ENCODE peak calls at places on chromosomes 3 and 15, in six cellular contexts. One of them, this sample, is unnamed.

GRCh38 chr3:50552058-50552435 is 15.5 kb downstream of the C3orf18 start:
- DNase-seq in AG10803: no peak
- DNase-seq in foreskin fibroblast: no peak
- DNase-seq in left ventricle myocardium inferior: no peak
- DNase-seq in CD4-positive, alpha-beta T cell: no peak
- DNase-seq in stomach: no peak
- DNase-seq in this sample: no peak

GRCh38 chr3:119013951-119014350 is 20.7 kb downstream of the IGSF11 start:
- DNase-seq in AG10803: no peak
- DNase-seq in stomach: no peak
- DNase-seq in CD4-positive, alpha-beta T cell: no peak
- DNase-seq in foreskin fibroblast: no peak
- DNase-seq in left ventricle myocardium inferior: no peak
- DNase-seq in this sample: no peak

GRCh38 chr15:86336051-86336788 is 256.5 kb downstream of the AGBL1 start:
- DNase-seq in CD4-positive, alpha-beta T cell: no peak
- DNase-seq in stomach: no peak
- DNase-seq in left ventricle myocardium inferior: no peak
- DNase-seq in AG10803: peak
- DNase-seq in foreskin fibroblast: peak
- DNase-seq in this sample: no peak

GRCh38 chr15:45174577-45174976 is 13.2 kb downstream of the SHF start:
- DNase-seq in left ventricle myocardium inferior: no peak
- DNase-seq in stomach: no peak
- DNase-seq in CD4-positive, alpha-beta T cell: no peak
- DNase-seq in AG10803: no peak
- DNase-seq in foreskin fibroblast: no peak
- DNase-seq in this sample: no peak

GRCh38 chr3:79414821-79415220 is 353.0 kb downstream of the ROBO1 start:
- DNase-seq in CD4-positive, alpha-beta T cell: no peak
- DNase-seq in foreskin fibroblast: peak
- DNase-seq in AG10803: peak
- DNase-seq in stomach: no peak
- DNase-seq in left ventricle myocardium inferior: peak
- DNase-seq in this sample: no peak

GRCh38 chr3:197590313-197590962 is 34.7 kb upstream of the BDH1 start:
- DNase-seq in AG10803: no peak
- DNase-seq in left ventricle myocardium inferior: no peak
- DNase-seq in CD4-positive, alpha-beta T cell: no peak
- DNase-seq in stomach: peak
- DNase-seq in foreskin fibroblast: no peak
- DNase-seq in this sample: no peak

GRCh38 chr15:68311464-68311835 is 33.9 kb downstream of the FEM1B start:
- DNase-seq in stomach: no peak
- DNase-seq in CD4-positive, alpha-beta T cell: no peak
- DNase-seq in left ventricle myocardium inferior: no peak
- DNase-seq in foreskin fibroblast: no peak
- DNase-seq in AG10803: no peak
- DNase-seq in this sample: no peak

GRCh38 chr3:24986635-24987034 is 441.4 kb upstream of the RARB start:
- DNase-seq in foreskin fibroblast: no peak
- DNase-seq in AG10803: no peak
- DNase-seq in CD4-positive, alpha-beta T cell: no peak
- DNase-seq in left ventricle myocardium inferior: no peak
- DNase-seq in stomach: no peak
- DNase-seq in this sample: no peak

GRCh38 chr15:74291101-74292071 is 55.3 kb downstream of the CCDC33 start:
- DNase-seq in stomach: peak
- DNase-seq in left ventricle myocardium inferior: peak
- DNase-seq in foreskin fibroblast: peak
- DNase-seq in AG10803: peak
- DNase-seq in CD4-positive, alpha-beta T cell: peak
- DNase-seq in this sample: peak

GRCh38 chr3:38545396-38545949 is 49.3 kb downstream of the EXOG start:
- DNase-seq in left ventricle myocardium inferior: no peak
- DNase-seq in CD4-positive, alpha-beta T cell: no peak
- DNase-seq in stomach: no peak
- DNase-seq in foreskin fibroblast: no peak
- DNase-seq in AG10803: no peak
- DNase-seq in this sample: no peak

GRCh38 chr3:150230037-150230436 is 178.1 kb upstream of the TSC22D2 start:
- DNase-seq in CD4-positive, alpha-beta T cell: no peak
- DNase-seq in AG10803: no peak
- DNase-seq in foreskin fibroblast: no peak
- DNase-seq in stomach: no peak
- DNase-seq in left ventricle myocardium inferior: no peak
- DNase-seq in this sample: no peak

GRCh38 chr3:13594146-13594545 is 45.2 kb downstream of the FBLN2 start:
- DNase-seq in left ventricle myocardium inferior: no peak
- DNase-seq in AG10803: no peak
- DNase-seq in stomach: no peak
- DNase-seq in foreskin fibroblast: no peak
- DNase-seq in CD4-positive, alpha-beta T cell: no peak
- DNase-seq in this sample: no peak

GRCh38 chr3:35739181-35739809 is 100.0 kb downstream of the ARPP21 start:
- DNase-seq in AG10803: no peak
- DNase-seq in CD4-positive, alpha-beta T cell: no peak
- DNase-seq in foreskin fibroblast: no peak
- DNase-seq in left ventricle myocardium inferior: no peak
- DNase-seq in stomach: no peak
- DNase-seq in this sample: no peak

GRCh38 chr3:33132019-33132360 is 18.2 kb downstream of the CRTAP start:
- DNase-seq in stomach: no peak
- DNase-seq in left ventricle myocardium inferior: no peak
- DNase-seq in AG10803: no peak
- DNase-seq in CD4-positive, alpha-beta T cell: no peak
- DNase-seq in foreskin fibroblast: no peak
- DNase-seq in this sample: no peak

GRCh38 chr15:48494646-48495045 is 150.9 kb downstream of the FBN1 start:
- DNase-seq in AG10803: peak
- DNase-seq in left ventricle myocardium inferior: no peak
- DNase-seq in CD4-positive, alpha-beta T cell: no peak
- DNase-seq in stomach: no peak
- DNase-seq in foreskin fibroblast: peak
- DNase-seq in this sample: no peak

GRCh38 chr3:155946178-155946577 is 75.7 kb downstream of the GMPS start:
- DNase-seq in foreskin fibroblast: peak
- DNase-seq in left ventricle myocardium inferior: no peak
- DNase-seq in stomach: no peak
- DNase-seq in CD4-positive, alpha-beta T cell: no peak
- DNase-seq in AG10803: peak
- DNase-seq in this sample: no peak

GRCh38 chr3:82143661-82144405 is 382.4 kb upstream of the GBE1 start:
- DNase-seq in left ventricle myocardium inferior: no peak
- DNase-seq in CD4-positive, alpha-beta T cell: no peak
- DNase-seq in AG10803: no peak
- DNase-seq in foreskin fibroblast: no peak
- DNase-seq in stomach: no peak
- DNase-seq in this sample: no peak

GRCh38 chr15:73388256-73388781 is 19.6 kb upstream of the HCN4 start:
- DNase-seq in CD4-positive, alpha-beta T cell: no peak
- DNase-seq in AG10803: peak
- DNase-seq in foreskin fibroblast: peak
- DNase-seq in left ventricle myocardium inferior: no peak
- DNase-seq in stomach: no peak
- DNase-seq in this sample: no peak

GRCh38 chr15:60370804-60371700 is 26.7 kb downstream of the ANXA2 start:
- DNase-seq in CD4-positive, alpha-beta T cell: no peak
- DNase-seq in AG10803: peak
- DNase-seq in stomach: peak
- DNase-seq in left ventricle myocardium inferior: peak
- DNase-seq in foreskin fibroblast: peak
- DNase-seq in this sample: no peak

GRCh38 chr3:39110041-39110639 is 2.7 kb downstream of the TTC21A start:
- DNase-seq in AG10803: no peak
- DNase-seq in left ventricle myocardium inferior: no peak
- DNase-seq in stomach: no peak
- DNase-seq in foreskin fibroblast: no peak
- DNase-seq in CD4-positive, alpha-beta T cell: no peak
- DNase-seq in this sample: no peak

GRCh38 chr3:105866656-105867653 is 1.9 kb downstream of the CBLB start:
- DNase-seq in stomach: no peak
- DNase-seq in left ventricle myocardium inferior: no peak
- DNase-seq in CD4-positive, alpha-beta T cell: no peak
- DNase-seq in AG10803: peak
- DNase-seq in foreskin fibroblast: peak
- DNase-seq in this sample: no peak

GRCh38 chr15:55290361-55291057 is 896 bp upstream of the RAB27A start:
- DNase-seq in AG10803: peak
- DNase-seq in CD4-positive, alpha-beta T cell: peak
- DNase-seq in stomach: peak
- DNase-seq in foreskin fibroblast: peak
- DNase-seq in left ventricle myocardium inferior: peak
- DNase-seq in this sample: peak

GRCh38 chr3:175651716-175652115 is 792.6 kb downstream of the NAALADL2 start:
- DNase-seq in CD4-positive, alpha-beta T cell: no peak
- DNase-seq in AG10803: no peak
- DNase-seq in left ventricle myocardium inferior: no peak
- DNase-seq in foreskin fibroblast: peak
- DNase-seq in stomach: no peak
- DNase-seq in this sample: no peak

GRCh38 chr3:32583708-32584107 is 13.1 kb upstream of the DYNC1LI1 start:
- DNase-seq in left ventricle myocardium inferior: no peak
- DNase-seq in stomach: no peak
- DNase-seq in CD4-positive, alpha-beta T cell: no peak
- DNase-seq in foreskin fibroblast: peak
- DNase-seq in AG10803: peak
- DNase-seq in this sample: no peak

GRCh38 chr15:56973463-56973862 is 55.0 kb downstream of the TCF12 start:
- DNase-seq in stomach: no peak
- DNase-seq in foreskin fibroblast: no peak
- DNase-seq in CD4-positive, alpha-beta T cell: no peak
- DNase-seq in AG10803: no peak
- DNase-seq in left ventricle myocardium inferior: no peak
- DNase-seq in this sample: no peak

GRCh38 chr15:76340802-76341365 is 4.3 kb downstream of the ISL2 start:
- DNase-seq in CD4-positive, alpha-beta T cell: peak
- DNase-seq in stomach: no peak
- DNase-seq in left ventricle myocardium inferior: no peak
- DNase-seq in AG10803: no peak
- DNase-seq in foreskin fibroblast: peak
- DNase-seq in this sample: peak

GRCh38 chr15:59522988-59523461 is 85.0 kb downstream of the FAM81A start:
- DNase-seq in foreskin fibroblast: no peak
- DNase-seq in left ventricle myocardium inferior: no peak
- DNase-seq in AG10803: no peak
- DNase-seq in stomach: no peak
- DNase-seq in CD4-positive, alpha-beta T cell: peak
- DNase-seq in this sample: no peak

GRCh38 chr3:129344540-129345220 is 66.0 kb downstream of the HMCES start:
- DNase-seq in AG10803: no peak
- DNase-seq in CD4-positive, alpha-beta T cell: no peak
- DNase-seq in foreskin fibroblast: no peak
- DNase-seq in left ventricle myocardium inferior: no peak
- DNase-seq in stomach: no peak
- DNase-seq in this sample: no peak

GRCh38 chr15:70488002-70488605 is 275.3 kb downstream of the UACA start:
- DNase-seq in left ventricle myocardium inferior: peak
- DNase-seq in CD4-positive, alpha-beta T cell: peak
- DNase-seq in AG10803: peak
- DNase-seq in stomach: peak
- DNase-seq in foreskin fibroblast: peak
- DNase-seq in this sample: peak

GRCh38 chr3:194840661-194841514 is 155.2 kb downstream of the FAM43A start:
- DNase-seq in CD4-positive, alpha-beta T cell: no peak
- DNase-seq in left ventricle myocardium inferior: no peak
- DNase-seq in foreskin fibroblast: no peak
- DNase-seq in AG10803: no peak
- DNase-seq in stomach: no peak
- DNase-seq in this sample: no peak

GRCh38 chr3:194841515-194841841 is 155.8 kb downstream of the FAM43A start:
- DNase-seq in foreskin fibroblast: no peak
- DNase-seq in left ventricle myocardium inferior: no peak
- DNase-seq in CD4-positive, alpha-beta T cell: no peak
- DNase-seq in AG10803: no peak
- DNase-seq in stomach: no peak
- DNase-seq in this sample: no peak

GRCh38 chr3:194838236-194838635 is 152.6 kb downstream of the FAM43A start:
- DNase-seq in AG10803: no peak
- DNase-seq in foreskin fibroblast: no peak
- DNase-seq in left ventricle myocardium inferior: no peak
- DNase-seq in stomach: no peak
- DNase-seq in CD4-positive, alpha-beta T cell: no peak
- DNase-seq in this sample: no peak

GRCh38 chr3:194836676-194837075 is 151.0 kb downstream of the FAM43A start:
- DNase-seq in left ventricle myocardium inferior: no peak
- DNase-seq in CD4-positive, alpha-beta T cell: no peak
- DNase-seq in AG10803: no peak
- DNase-seq in foreskin fibroblast: no peak
- DNase-seq in stomach: no peak
- DNase-seq in this sample: no peak

GRCh38 chr3:194837457-194838135 is 151.9 kb downstream of the FAM43A start:
- DNase-seq in left ventricle myocardium inferior: no peak
- DNase-seq in foreskin fibroblast: no peak
- DNase-seq in CD4-positive, alpha-beta T cell: no peak
- DNase-seq in AG10803: no peak
- DNase-seq in stomach: no peak
- DNase-seq in this sample: no peak
- TF ChIP-seq CTCF in left ventricle myocardium inferior: no peak
- TF ChIP-seq CTCF in foreskin fibroblast: no peak
- TF ChIP-seq CTCF in CD4-positive, alpha-beta T cell: no peak
- TF ChIP-seq CTCF in AG10803: no peak
- TF ChIP-seq CTCF in stomach: no peak
- TF ChIP-seq CTCF in this sample: no peak

GRCh38 chr3:165339753-165340152 is 143.6 kb upstream of the SLITRK3 start:
- DNase-seq in left ventricle myocardium inferior: no peak
- DNase-seq in AG10803: no peak
- DNase-seq in CD4-positive, alpha-beta T cell: no peak
- DNase-seq in foreskin fibroblast: no peak
- DNase-seq in stomach: no peak
- DNase-seq in this sample: no peak
- TF ChIP-seq CTCF in left ventricle myocardium inferior: peak
- TF ChIP-seq CTCF in AG10803: no peak
- TF ChIP-seq CTCF in CD4-positive, alpha-beta T cell: no peak
- TF ChIP-seq CTCF in foreskin fibroblast: no peak
- TF ChIP-seq CTCF in stomach: no peak
- TF ChIP-seq CTCF in this sample: no peak

GRCh38 chr3:41893977-41894376 is 67.9 kb downstream of the ULK4 start:
- DNase-seq in CD4-positive, alpha-beta T cell: no peak
- DNase-seq in stomach: no peak
- DNase-seq in AG10803: peak
- DNase-seq in foreskin fibroblast: peak
- DNase-seq in left ventricle myocardium inferior: no peak
- DNase-seq in this sample: no peak
- TF ChIP-seq CTCF in CD4-positive, alpha-beta T cell: peak
- TF ChIP-seq CTCF in stomach: no peak
- TF ChIP-seq CTCF in AG10803: peak
- TF ChIP-seq CTCF in foreskin fibroblast: peak
- TF ChIP-seq CTCF in left ventricle myocardium inferior: peak
- TF ChIP-seq CTCF in this sample: no peak

DNA sequence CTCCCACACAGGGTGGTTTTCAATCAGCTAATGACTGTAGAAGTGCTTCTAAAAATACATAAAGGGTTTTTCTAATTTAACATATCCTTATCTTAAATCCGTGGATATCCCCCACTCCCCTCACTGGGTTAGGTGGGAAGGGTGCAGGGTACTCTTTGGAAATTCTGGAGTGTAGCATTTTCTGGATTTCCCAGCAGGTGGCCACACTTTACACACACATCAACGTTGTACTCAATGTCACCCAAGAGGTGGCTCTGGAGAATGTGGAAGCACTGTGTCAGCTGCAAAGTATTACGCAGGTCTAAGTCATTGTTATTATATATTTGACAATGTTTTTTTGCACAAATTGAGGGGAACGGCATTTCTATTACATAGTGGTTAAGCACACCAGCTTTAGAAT is 168.8 kb downstream of the CHDH start:
- DNase-seq in stomach: no peak
- DNase-seq in AG10803: no peak
- DNase-seq in foreskin fibroblast: no peak
- DNase-seq in CD4-positive, alpha-beta T cell: no peak
- DNase-seq in left ventricle myocardium inferior: no peak
- DNase-seq in this sample: no peak
- TF ChIP-seq CTCF in stomach: peak
- TF ChIP-seq CTCF in AG10803: peak
- TF ChIP-seq CTCF in foreskin fibroblast: no peak
- TF ChIP-seq CTCF in CD4-positive, alpha-beta T cell: no peak
- TF ChIP-seq CTCF in left ventricle myocardium inferior: peak
- TF ChIP-seq CTCF in this sample: no peak